ENCODE peak calls at places on chromosome 10, in nine cellular contexts. D, Y, H, O, R, V, L, U and K are unnamed samples.
A peak's percentile ranks its signal among the peaks of the same experiment; 100 is the strongest.

GRCh38 chr10:45561952-45562351 is 110.6 kb downstream of the ZFAND4 start:
- DNase-seq in Y (no peak), L (no peak), O (peak; percentile 4), U (no peak), D (no peak), V (no peak), H (no peak), R (no peak), K (no peak)

GRCh38 chr10:77846718-77847311 is 79.7 kb downstream of the DLG5 start:
- DNase-seq in H (peak; percentile 91), O (peak; percentile 88), U (peak; percentile 53), V (peak; percentile 67), Y (peak; percentile 82), R (peak; percentile 80), D (peak; percentile 77), L (peak; percentile 74), K (peak; percentile 87)

GRCh38 chr10:1685671-1686450 is 51.5 kb downstream of the ADARB2 start:
- DNase-seq in L (no peak), V (no peak), O (no peak), H (no peak), U (no peak), Y (no peak), R (no peak), D (no peak), K (peak; percentile 21)

GRCh38 chr10:126993208-126993607 is 88.0 kb downstream of the DOCK1 start:
- DNase-seq in U (no peak), O (no peak), H (no peak), V (no peak), D (no peak), L (no peak), Y (no peak), R (no peak), K (no peak)

GRCh38 chr10:3538850-3539531 is 246.0 kb downstream of the KLF6 start:
- DNase-seq in Y (peak; percentile 34), H (peak; percentile 87), U (no peak), D (no peak), O (peak; percentile 73), R (no peak), L (peak; percentile 80), V (peak; percentile 92), K (no peak)

GRCh38 chr10:129320340-129320739 is 146.7 kb upstream of the MGMT start:
- DNase-seq in R (no peak), H (no peak), L (no peak), O (no peak), D (no peak), U (no peak), Y (no peak), V (no peak), K (no peak)

GRCh38 chr10:62582804-62583208 is 208.6 kb downstream of the ZNF365 start:
- DNase-seq in U (no peak), R (no peak), Y (peak; percentile 30), V (peak; percentile 93), H (peak; percentile 89), O (peak; percentile 85), L (peak; percentile 87), D (no peak), K (no peak)

GRCh38 chr10:53357587-53357986 is 585.0 kb upstream of the MBL2 start:
- DNase-seq in D (no peak), V (no peak), U (no peak), R (no peak), H (no peak), O (no peak), Y (no peak), L (no peak), K (no peak)

GRCh38 chr10:30558411-30558810 is 71.1 kb downstream of the LYZL2 start:
- DNase-seq in L (no peak), O (no peak), H (no peak), Y (no peak), U (no peak), D (no peak), R (no peak), V (no peak), K (no peak)

GRCh38 chr10:52918714-52919316 is 146.2 kb upstream of the MBL2 start:
- DNase-seq in V (no peak), L (no peak), U (no peak), D (no peak), O (no peak), R (no peak), H (no peak), Y (no peak), K (no peak)

GRCh38 chr10:131911451-131911850 is 10.6 kb downstream of the PPP2R2D start:
- DNase-seq in U (no peak), H (peak; percentile 28), L (no peak), V (no peak), D (no peak), R (no peak), O (no peak), Y (no peak), K (no peak)

GRCh38 chr10:46527241-46527811 is 29.1 kb downstream of the GPRIN2 start:
- DNase-seq in R (no peak), D (no peak), U (no peak), H (peak; percentile 82), Y (peak; percentile 25), O (no peak), L (peak; percentile 20), V (no peak), K (no peak)

GRCh38 chr10:21715531-21716195 is 181.6 kb downstream of the MLLT10 start:
- DNase-seq in H (no peak), D (no peak), V (no peak), Y (no peak), U (no peak), L (no peak), O (peak; percentile 30), R (peak; percentile 39), K (no peak)

GRCh38 chr10:91493313-91493712 is 83.2 kb downstream of the HECTD2 start:
- DNase-seq in L (no peak), O (peak; percentile 62), Y (no peak), D (no peak), H (no peak), V (peak; percentile 79), R (peak; percentile 19), U (peak; percentile 41), K (no peak)

GRCh38 chr10:96556003-96556402 is 30.8 kb downstream of the TM9SF3 start:
- DNase-seq in H (no peak), V (peak; percentile 19), Y (no peak), D (no peak), R (peak; percentile 42), O (peak; percentile 33), L (no peak), U (peak; percentile 7), K (peak; percentile 25)
- TF ChIP-seq CTCF in H (no peak), V (peak; percentile 37), Y (peak; percentile 24), D (no peak), R (peak; percentile 49), O (peak; percentile 67), L (no peak), U (peak; percentile 37), K (peak; percentile 65)

DNA sequence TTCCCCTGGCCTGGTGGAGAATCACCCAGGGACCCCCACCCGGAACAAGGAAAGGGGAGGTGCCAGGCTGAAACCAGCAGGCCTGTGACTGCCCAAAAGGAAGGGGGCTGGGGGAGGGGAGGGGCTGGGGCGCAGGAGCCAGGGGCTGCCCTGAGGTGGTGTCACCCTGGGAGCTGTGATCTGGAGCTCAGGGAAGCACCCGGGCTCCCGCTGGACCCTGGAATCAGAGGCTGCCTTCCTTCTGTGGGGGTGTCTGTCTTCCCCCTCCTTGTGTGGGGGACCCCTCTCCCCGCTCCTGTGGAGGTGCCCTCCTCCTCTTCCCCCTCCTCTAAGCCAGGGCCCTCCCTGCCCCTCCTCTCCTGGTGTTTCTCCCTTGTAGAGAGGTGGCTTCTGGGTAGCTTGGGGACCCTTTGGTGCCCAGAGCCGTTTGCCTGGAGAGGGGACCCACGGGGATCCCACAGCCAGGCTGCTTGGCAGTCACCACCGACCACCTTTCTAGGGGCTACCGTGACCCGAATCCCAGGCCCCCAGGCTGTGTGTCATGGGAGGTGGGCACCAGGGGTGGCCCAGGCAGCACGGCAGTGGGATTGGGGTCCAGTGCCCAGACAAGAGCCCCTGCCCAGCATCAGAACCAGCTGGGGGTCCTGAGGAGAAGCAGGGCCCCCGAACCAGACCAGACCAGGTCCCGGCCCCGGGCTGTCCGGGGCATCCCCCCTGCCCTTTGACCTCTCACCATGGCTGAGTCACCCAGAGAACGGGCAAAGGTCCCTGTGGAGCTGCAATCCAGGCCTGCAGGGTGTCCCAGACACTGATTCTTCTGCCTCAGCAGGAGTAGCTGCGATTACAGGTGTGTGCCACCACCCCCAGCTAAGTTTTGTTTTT is 704 bp downstream of the PRAP1 start:
- DNase-seq in V (no peak), L (no peak), Y (no peak), U (peak; percentile 75), H (no peak), R (no peak), D (no peak), O (no peak), K (peak; percentile 86)
- H3K4me3 ChIP-seq in V (no peak overlapping the region), L (no peak overlapping the region), Y (no peak overlapping the region), U (peak overlapping the region; percentile 59), H (no peak overlapping the region), R (no peak overlapping the region), D (no peak overlapping the region), O (no peak overlapping the region), K (no peak overlapping the region)

GRCh38 chr10:133198206-133198605 is 31.8 kb upstream of the UTF1 start:
- DNase-seq in R (no peak), H (peak; percentile 65), Y (no peak), D (no peak), U (no peak), L (no peak), O (no peak), V (no peak), K (no peak)

GRCh38 chr10:133197786-133198185 is 32.2 kb upstream of the UTF1 start:
- DNase-seq in H (peak; percentile 64), U (no peak), L (no peak), D (peak; percentile 6), V (no peak), O (no peak), R (no peak), Y (no peak), K (no peak)

GRCh38 chr10:133199488-133199885 is 30.5 kb upstream of the UTF1 start:
- DNase-seq in D (peak; percentile 7), U (no peak), V (no peak), Y (no peak), O (no peak), R (no peak), H (peak; percentile 49), L (no peak), K (no peak)

GRCh38 chr10:133199992-133200611 is 29.9 kb upstream of the UTF1 start:
- DNase-seq in Y (no peak), V (no peak), R (no peak), D (peak; percentile 11), O (no peak), U (no peak), H (peak; percentile 66), L (no peak), K (no peak)

GRCh38 chr10:133198621-133199487 is 31.2 kb upstream of the UTF1 start:
- DNase-seq in Y (no peak), O (no peak), V (no peak), D (no peak), H (peak; percentile 67), R (no peak), L (no peak), U (no peak), K (no peak)
- H3K9me3 ChIP-seq in Y (peaks cover 4% of the 10 kb centered on the region), O (no peaks in the 10 kb centered on the region), V (no peaks in the 10 kb centered on the region), D (no peaks in the 10 kb centered on the region), H (no peaks in the 10 kb centered on the region), R (no peaks in the 10 kb centered on the region), L (no peaks in the 10 kb centered on the region), U (no peaks in the 10 kb centered on the region), K (peaks cover 5% of the 10 kb centered on the region)

DNA sequence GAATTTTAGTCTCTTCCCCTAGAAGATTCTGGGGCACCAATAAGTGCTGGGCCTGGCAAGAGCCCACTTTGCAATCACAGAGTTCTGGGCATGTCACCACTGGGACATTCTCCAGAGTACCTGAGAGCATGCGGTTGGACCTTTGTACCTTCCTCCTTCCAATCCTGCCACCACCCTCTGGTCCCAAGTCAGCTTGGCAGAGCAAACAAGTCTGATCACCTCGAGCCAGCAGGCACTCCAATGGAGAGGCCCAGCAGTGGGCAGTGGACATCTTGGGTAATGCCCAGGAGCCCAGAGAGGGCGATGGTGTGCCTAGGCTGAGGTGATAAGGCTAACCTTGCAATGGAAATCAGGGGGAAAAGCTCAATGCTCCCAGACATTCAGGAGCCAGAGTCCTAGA is 43.4 kb downstream of the SH3PXD2A start:
- DNase-seq in Y (peak; percentile 86), R (no peak), D (peak; percentile 67), U (no peak), L (no peak), V (no peak), O (no peak), H (no peak), K (no peak)
- TF ChIP-seq CTCF in Y (no peak), R (no peak), D (no peak), U (no peak), L (no peak), V (no peak), O (no peak), H (no peak), K (no peak)